ENCODE peak calls at places on chromosomes 5 and 9, in ten cellular contexts. One of them, this sample, is unnamed.

GRCh38 chr9:128632066-128632465 is 24.6 kb downstream of the DYNC2I2 start:
- DNase-seq in transverse colon: no peak
- DNase-seq in heart right ventricle: no peak
- DNase-seq in ovary: no peak
- DNase-seq in gastrocnemius medialis: no peak
- DNase-seq in neural progenitor cell: no peak
- DNase-seq in CD8-positive, alpha-beta T cell: no peak
- DNase-seq in A549: no peak
- DNase-seq in stomach: no peak
- DNase-seq in right atrium auricular region: no peak
- DNase-seq in this sample: no peak

GRCh38 chr5:56176155-56176798 is 56.9 kb downstream of the ANKRD55 start:
- DNase-seq in A549: no peak
- DNase-seq in neural progenitor cell: no peak
- DNase-seq in stomach: no peak
- DNase-seq in gastrocnemius medialis: peak
- DNase-seq in transverse colon: no peak
- DNase-seq in heart right ventricle: no peak
- DNase-seq in right atrium auricular region: no peak
- DNase-seq in ovary: no peak
- DNase-seq in CD8-positive, alpha-beta T cell: no peak
- DNase-seq in this sample: no peak

GRCh38 chr9:126471084-126471611 is 142.6 kb upstream of the LMX1B start:
- DNase-seq in neural progenitor cell: no peak
- DNase-seq in transverse colon: peak
- DNase-seq in stomach: peak
- DNase-seq in gastrocnemius medialis: peak
- DNase-seq in A549: no peak
- DNase-seq in ovary: peak
- DNase-seq in CD8-positive, alpha-beta T cell: peak
- DNase-seq in right atrium auricular region: peak
- DNase-seq in heart right ventricle: peak
- DNase-seq in this sample: no peak

GRCh38 chr5:83554133-83554532 is 82.6 kb downstream of the VCAN start:
- DNase-seq in CD8-positive, alpha-beta T cell: no peak
- DNase-seq in stomach: no peak
- DNase-seq in gastrocnemius medialis: no peak
- DNase-seq in ovary: no peak
- DNase-seq in right atrium auricular region: no peak
- DNase-seq in heart right ventricle: no peak
- DNase-seq in neural progenitor cell: no peak
- DNase-seq in transverse colon: no peak
- DNase-seq in A549: no peak
- DNase-seq in this sample: no peak

GRCh38 chr5:37975531-37975930 is 135.7 kb upstream of the GDNF start:
- DNase-seq in CD8-positive, alpha-beta T cell: no peak
- DNase-seq in gastrocnemius medialis: no peak
- DNase-seq in transverse colon: no peak
- DNase-seq in stomach: no peak
- DNase-seq in A549: no peak
- DNase-seq in ovary: no peak
- DNase-seq in right atrium auricular region: no peak
- DNase-seq in heart right ventricle: no peak
- DNase-seq in neural progenitor cell: no peak
- DNase-seq in this sample: no peak

GRCh38 chr9:16951503-16951902 is 81.0 kb upstream of the BNC2 start:
- DNase-seq in CD8-positive, alpha-beta T cell: no peak
- DNase-seq in ovary: no peak
- DNase-seq in stomach: no peak
- DNase-seq in gastrocnemius medialis: no peak
- DNase-seq in right atrium auricular region: no peak
- DNase-seq in neural progenitor cell: no peak
- DNase-seq in A549: no peak
- DNase-seq in transverse colon: no peak
- DNase-seq in heart right ventricle: no peak
- DNase-seq in this sample: no peak

GRCh38 chr9:87342743-87343142 is 154.9 kb upstream of the DAPK1 start:
- DNase-seq in stomach: no peak
- DNase-seq in transverse colon: no peak
- DNase-seq in gastrocnemius medialis: no peak
- DNase-seq in ovary: peak
- DNase-seq in neural progenitor cell: no peak
- DNase-seq in right atrium auricular region: no peak
- DNase-seq in CD8-positive, alpha-beta T cell: no peak
- DNase-seq in A549: no peak
- DNase-seq in heart right ventricle: peak
- DNase-seq in this sample: no peak

GRCh38 chr5:56481147-56481997 is 248.2 kb upstream of the ANKRD55 start:
- DNase-seq in stomach: peak
- DNase-seq in transverse colon: peak
- DNase-seq in A549: peak
- DNase-seq in right atrium auricular region: peak
- DNase-seq in heart right ventricle: peak
- DNase-seq in ovary: peak
- DNase-seq in gastrocnemius medialis: peak
- DNase-seq in neural progenitor cell: peak
- DNase-seq in CD8-positive, alpha-beta T cell: peak
- DNase-seq in this sample: peak

GRCh38 chr5:55338810-55339243 is 31.0 kb downstream of the MTREX start:
- DNase-seq in A549: no peak
- DNase-seq in heart right ventricle: no peak
- DNase-seq in right atrium auricular region: no peak
- DNase-seq in ovary: no peak
- DNase-seq in neural progenitor cell: no peak
- DNase-seq in gastrocnemius medialis: no peak
- DNase-seq in stomach: no peak
- DNase-seq in CD8-positive, alpha-beta T cell: no peak
- DNase-seq in transverse colon: no peak
- DNase-seq in this sample: no peak

GRCh38 chr5:179607449-179607931 is 16.0 kb downstream of the HNRNPH1 start:
- DNase-seq in gastrocnemius medialis: peak
- DNase-seq in neural progenitor cell: no peak
- DNase-seq in heart right ventricle: peak
- DNase-seq in CD8-positive, alpha-beta T cell: no peak
- DNase-seq in right atrium auricular region: no peak
- DNase-seq in transverse colon: no peak
- DNase-seq in A549: no peak
- DNase-seq in ovary: no peak
- DNase-seq in stomach: no peak
- DNase-seq in this sample: no peak

GRCh38 chr5:87195616-87196015 is 72.1 kb upstream of the RASA1 start:
- DNase-seq in ovary: no peak
- DNase-seq in gastrocnemius medialis: no peak
- DNase-seq in stomach: no peak
- DNase-seq in CD8-positive, alpha-beta T cell: no peak
- DNase-seq in heart right ventricle: no peak
- DNase-seq in transverse colon: no peak
- DNase-seq in right atrium auricular region: no peak
- DNase-seq in A549: no peak
- DNase-seq in neural progenitor cell: no peak
- DNase-seq in this sample: no peak

GRCh38 chr9:137129089-137129455 is 9.9 kb upstream of the GRIN1 start:
- DNase-seq in ovary: no peak
- DNase-seq in A549: no peak
- DNase-seq in CD8-positive, alpha-beta T cell: no peak
- DNase-seq in neural progenitor cell: peak
- DNase-seq in gastrocnemius medialis: no peak
- DNase-seq in stomach: peak
- DNase-seq in transverse colon: no peak
- DNase-seq in heart right ventricle: no peak
- DNase-seq in right atrium auricular region: no peak
- DNase-seq in this sample: no peak

GRCh38 chr9:135388530-135388929 is 91.1 kb upstream of the PPP1R26 start:
- DNase-seq in heart right ventricle: no peak
- DNase-seq in transverse colon: no peak
- DNase-seq in neural progenitor cell: no peak
- DNase-seq in CD8-positive, alpha-beta T cell: no peak
- DNase-seq in stomach: no peak
- DNase-seq in A549: no peak
- DNase-seq in ovary: no peak
- DNase-seq in right atrium auricular region: no peak
- DNase-seq in gastrocnemius medialis: no peak
- DNase-seq in this sample: no peak

GRCh38 chr5:111147502-111147901 is 55.4 kb downstream of the WDR36 start:
- DNase-seq in neural progenitor cell: no peak
- DNase-seq in stomach: no peak
- DNase-seq in A549: no peak
- DNase-seq in transverse colon: no peak
- DNase-seq in gastrocnemius medialis: no peak
- DNase-seq in right atrium auricular region: no peak
- DNase-seq in heart right ventricle: no peak
- DNase-seq in CD8-positive, alpha-beta T cell: no peak
- DNase-seq in ovary: no peak
- DNase-seq in this sample: no peak

GRCh38 chr5:111146053-111146452 is 53.9 kb downstream of the WDR36 start:
- DNase-seq in A549: no peak
- DNase-seq in right atrium auricular region: no peak
- DNase-seq in gastrocnemius medialis: no peak
- DNase-seq in stomach: no peak
- DNase-seq in ovary: no peak
- DNase-seq in neural progenitor cell: no peak
- DNase-seq in CD8-positive, alpha-beta T cell: no peak
- DNase-seq in heart right ventricle: no peak
- DNase-seq in transverse colon: no peak
- DNase-seq in this sample: no peak

GRCh38 chr5:111142932-111143331 is 50.8 kb downstream of the WDR36 start:
- DNase-seq in neural progenitor cell: no peak
- DNase-seq in stomach: no peak
- DNase-seq in ovary: no peak
- DNase-seq in right atrium auricular region: no peak
- DNase-seq in transverse colon: no peak
- DNase-seq in CD8-positive, alpha-beta T cell: no peak
- DNase-seq in gastrocnemius medialis: no peak
- DNase-seq in A549: no peak
- DNase-seq in heart right ventricle: no peak
- DNase-seq in this sample: no peak

GRCh38 chr5:111143910-111144309 is 51.8 kb downstream of the WDR36 start:
- DNase-seq in transverse colon: no peak
- DNase-seq in CD8-positive, alpha-beta T cell: no peak
- DNase-seq in gastrocnemius medialis: peak
- DNase-seq in neural progenitor cell: no peak
- DNase-seq in right atrium auricular region: no peak
- DNase-seq in heart right ventricle: peak
- DNase-seq in ovary: peak
- DNase-seq in A549: no peak
- DNase-seq in stomach: no peak
- DNase-seq in this sample: peak

GRCh38 chr5:111144352-111144930 is 52.3 kb downstream of the WDR36 start:
- DNase-seq in A549: no peak
- DNase-seq in stomach: no peak
- DNase-seq in neural progenitor cell: no peak
- DNase-seq in transverse colon: no peak
- DNase-seq in CD8-positive, alpha-beta T cell: no peak
- DNase-seq in ovary: no peak
- DNase-seq in gastrocnemius medialis: no peak
- DNase-seq in right atrium auricular region: no peak
- DNase-seq in heart right ventricle: no peak
- DNase-seq in this sample: no peak
- H3K27ac ChIP-seq in A549: no peak
- H3K27ac ChIP-seq in stomach: no peak
- H3K27ac ChIP-seq in neural progenitor cell: no peak
- H3K27ac ChIP-seq in transverse colon: no peak
- H3K27ac ChIP-seq in CD8-positive, alpha-beta T cell: no peak
- H3K27ac ChIP-seq in ovary: no peak
- H3K27ac ChIP-seq in gastrocnemius medialis: no peak
- H3K27ac ChIP-seq in right atrium auricular region: no peak
- H3K27ac ChIP-seq in heart right ventricle: no peak
- H3K27ac ChIP-seq in this sample: no peak

GRCh38 chr9:109968702-109969450 is 188.9 kb downstream of the PALM2AKAP2 start:
- DNase-seq in gastrocnemius medialis: no peak
- DNase-seq in heart right ventricle: no peak
- DNase-seq in stomach: no peak
- DNase-seq in A549: no peak
- DNase-seq in ovary: no peak
- DNase-seq in right atrium auricular region: no peak
- DNase-seq in CD8-positive, alpha-beta T cell: no peak
- DNase-seq in neural progenitor cell: peak
- DNase-seq in transverse colon: no peak
- DNase-seq in this sample: peak
- TF ChIP-seq CTCF in gastrocnemius medialis: no peak
- TF ChIP-seq CTCF in heart right ventricle: peak
- TF ChIP-seq CTCF in stomach: no peak
- TF ChIP-seq CTCF in A549: no peak
- TF ChIP-seq CTCF in ovary: no peak
- TF ChIP-seq CTCF in right atrium auricular region: no peak
- TF ChIP-seq CTCF in CD8-positive, alpha-beta T cell: no peak
- TF ChIP-seq CTCF in neural progenitor cell: peak
- TF ChIP-seq CTCF in transverse colon: peak
- TF ChIP-seq CTCF in this sample: no peak

GRCh38 chr5:177232761-177233160 is 70.8 kb downstream of the RAB24 start:
- DNase-seq in ovary: no peak
- DNase-seq in stomach: no peak
- DNase-seq in right atrium auricular region: no peak
- DNase-seq in heart right ventricle: no peak
- DNase-seq in gastrocnemius medialis: no peak
- DNase-seq in A549: no peak
- DNase-seq in CD8-positive, alpha-beta T cell: no peak
- DNase-seq in transverse colon: no peak
- DNase-seq in neural progenitor cell: no peak
- DNase-seq in this sample: no peak
- H3K27ac ChIP-seq in ovary: no peak
- H3K27ac ChIP-seq in stomach: no peak
- H3K27ac ChIP-seq in right atrium auricular region: no peak
- H3K27ac ChIP-seq in heart right ventricle: no peak
- H3K27ac ChIP-seq in gastrocnemius medialis: no peak
- H3K27ac ChIP-seq in A549: no peak
- H3K27ac ChIP-seq in CD8-positive, alpha-beta T cell: no peak
- H3K27ac ChIP-seq in transverse colon: no peak
- H3K27ac ChIP-seq in neural progenitor cell: peak
- H3K27ac ChIP-seq in this sample: no peak

DNA sequence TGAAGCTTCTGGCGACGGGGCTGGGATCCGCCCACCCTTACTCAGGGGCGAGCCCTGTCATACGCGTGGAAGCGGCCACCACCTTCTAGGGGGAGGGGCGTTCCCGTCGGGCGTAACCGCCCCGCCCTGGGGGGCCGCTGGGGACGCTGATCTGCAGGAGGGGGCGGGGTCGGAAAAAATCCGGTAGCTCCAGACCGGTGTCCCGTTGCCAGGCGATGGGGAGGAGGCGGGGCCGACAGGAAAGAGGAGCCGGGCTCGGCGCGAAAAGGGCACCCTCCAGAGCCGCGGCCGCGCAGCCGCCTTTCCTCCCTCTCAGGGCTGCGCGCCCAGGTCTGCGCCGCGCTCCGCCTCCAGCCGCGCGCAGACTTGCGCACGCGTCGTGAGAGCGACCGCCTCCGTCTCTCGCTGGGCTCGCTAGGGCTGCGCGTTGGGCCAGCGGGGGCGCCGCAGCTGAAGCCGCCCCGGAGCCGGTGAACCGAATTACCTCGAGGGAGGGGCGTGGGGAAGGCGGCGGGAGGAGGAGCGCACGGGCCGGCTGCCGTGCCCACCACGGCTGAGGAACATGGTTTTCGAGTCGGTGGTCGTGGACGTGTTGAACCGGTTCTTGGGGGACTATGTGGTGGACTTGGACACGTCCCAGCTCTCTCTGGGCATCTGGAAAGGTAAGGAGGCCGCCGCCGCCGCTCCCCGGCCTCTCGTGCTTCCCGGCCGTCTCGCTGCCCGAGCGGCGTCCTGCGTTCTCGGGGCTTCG is at the start of gene VPS13A:
- DNase-seq in CD8-positive, alpha-beta T cell: peak
- DNase-seq in gastrocnemius medialis: peak
- DNase-seq in heart right ventricle: peak
- DNase-seq in stomach: peak
- DNase-seq in ovary: peak
- DNase-seq in transverse colon: peak
- DNase-seq in right atrium auricular region: peak
- DNase-seq in neural progenitor cell: peak
- DNase-seq in A549: peak
- DNase-seq in this sample: peak
- TF ChIP-seq CTCF in CD8-positive, alpha-beta T cell: no peak
- TF ChIP-seq CTCF in gastrocnemius medialis: no peak
- TF ChIP-seq CTCF in heart right ventricle: no peak
- TF ChIP-seq CTCF in stomach: no peak
- TF ChIP-seq CTCF in ovary: no peak
- TF ChIP-seq CTCF in transverse colon: peak
- TF ChIP-seq CTCF in right atrium auricular region: peak
- TF ChIP-seq CTCF in neural progenitor cell: peak
- TF ChIP-seq CTCF in A549: peak
- TF ChIP-seq CTCF in this sample: peak

This sample was measured in RWPE1.